ENCODE peak calls at places on chromosomes 4 and X, in six cellular contexts. X is uterus, D is Peyer's patch, J is adrenal gland, R is H9, W is HepG2. M is an unnamed sample. For H3K4me1, the result is how much of the 10 kb centered on the place peaks cover.

GRCh38 chr4:33334416-33334815 is 2614.2 kb downstream of the PCDH7 start:
- DNase-seq in D (no peak), W (no peak), X (no peak), R (no peak), J (no peak), M (no peak)

GRCh38 chr4:173426064-173426463 is 27.1 kb upstream of the SCRG1 start:
- DNase-seq in J (no peak), R (no peak), W (no peak), X (no peak), D (no peak), M (no peak)

GRCh38 chr4:8648816-8649630 is 56.5 kb downstream of the CPZ start:
- DNase-seq in R (no peak), D (peak), J (no peak), W (no peak), X (no peak), M (no peak)

GRCh38 chrX:117376460-117376859 is 740.1 kb downstream of the KLHL13 start:
- DNase-seq in X (no peak), R (no peak), J (no peak), D (no peak), W (peak), M (no peak)

GRCh38 chr4:30866444-30866843 is 146.3 kb downstream of the PCDH7 start:
- DNase-seq in D (no peak), J (no peak), R (no peak), X (no peak), W (no peak), M (no peak)

GRCh38 chr4:7061815-7062214 is 6.0 kb downstream of the GRPEL1 start:
- DNase-seq in X (no peak), J (no peak), R (no peak), W (no peak), D (no peak), M (no peak)

GRCh38 chrX:115579327-115579726 is 18.4 kb downstream of the PLS3 start:
- DNase-seq in D (no peak), X (no peak), W (no peak), R (no peak), J (no peak), M (no peak)

GRCh38 chrX:150365051-150365952 is 2.2 kb downstream of the MAMLD1 start:
- DNase-seq in J (peak), X (peak), D (peak), W (no peak), R (peak), M (peak)

GRCh38 chr4:8709050-8709728 is 116.6 kb downstream of the CPZ start:
- DNase-seq in W (no peak), D (peak), J (peak), X (peak), R (peak), M (peak)

DNA sequence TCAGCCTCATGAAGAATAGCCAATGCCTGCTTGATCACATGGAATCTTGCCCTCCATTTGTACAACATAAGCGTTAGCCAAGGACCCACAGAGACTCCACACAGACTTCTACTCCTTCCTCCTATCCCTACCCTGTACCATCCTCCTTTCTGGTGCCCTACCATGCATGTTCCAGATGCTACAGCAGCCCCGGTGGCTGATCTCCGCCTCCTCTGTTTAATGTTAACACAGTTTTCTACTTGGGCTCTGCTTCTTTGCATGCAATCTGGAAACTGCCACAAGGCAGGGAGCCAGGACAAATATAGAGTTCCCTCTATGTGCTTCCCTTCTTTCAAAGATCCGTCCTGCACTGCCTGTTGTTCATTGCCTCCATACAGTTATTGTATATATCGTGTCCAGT is 368.6 kb upstream of the TENM3 start:
- DNase-seq in X (no peak), D (no peak), R (no peak), J (no peak), W (no peak), M (no peak)
- H3K4me1 ChIP-seq in X (under half), D (under half), R (under half), J (under half), W (under half), M (under half)

GRCh38 chrX:12970691-12971202 is 4.2 kb upstream of the TMSB4X start:
- DNase-seq in X (peak), J (no peak), D (no peak), W (peak), R (peak), M (peak)
- TF ChIP-seq CTCF in X (peak), J (peak), D (peak), W (peak), R (peak), M (peak)

GRCh38 chr4:98961770-98962169 is 32.8 kb upstream of the EIF4E start:
- DNase-seq in X (no peak), D (no peak), R (no peak), W (no peak), J (no peak), M (no peak)
- H3K27ac ChIP-seq in X (no peak), D (no peak), R (no peak), W (no peak), J (no peak), M (no peak)

DNA sequence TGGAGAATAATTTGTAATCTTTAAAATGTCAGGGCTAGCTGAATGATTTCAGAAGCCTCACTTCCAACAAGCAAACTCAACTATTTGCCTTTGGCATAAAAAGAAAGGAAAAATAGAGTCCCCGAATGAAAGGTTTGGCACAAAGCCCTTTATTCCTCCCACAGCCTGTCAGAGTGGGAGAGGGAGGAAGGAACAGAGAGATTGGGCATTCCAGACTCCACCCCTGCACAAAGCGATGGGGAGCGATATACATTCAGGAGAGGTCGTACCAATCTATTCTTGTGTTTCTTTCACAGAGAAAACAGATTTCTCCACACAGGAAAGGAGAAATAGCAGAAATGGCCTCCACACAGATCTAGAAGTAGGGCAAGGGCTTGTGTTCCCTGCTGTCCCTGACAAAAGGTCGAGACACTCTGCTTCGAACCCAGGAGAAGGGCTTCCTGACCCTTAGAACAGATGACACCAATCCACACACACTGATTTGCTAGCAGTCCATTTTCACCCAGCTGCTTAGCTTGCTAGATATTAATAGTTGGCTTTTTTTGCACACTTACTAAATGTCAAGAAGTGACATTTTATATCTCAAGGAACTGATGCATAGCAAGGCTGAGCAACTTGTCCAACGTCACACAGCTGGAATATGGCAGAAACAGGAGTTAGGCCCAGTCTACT is 197.4 kb downstream of the MAML3 start:
- DNase-seq in R (no peak), J (peak), W (no peak), D (no peak), X (peak), M (peak)
- H3K4me1 ChIP-seq in R (under half), J (under half), W (under half), D (under half), X (under half), M (under half)

DNA sequence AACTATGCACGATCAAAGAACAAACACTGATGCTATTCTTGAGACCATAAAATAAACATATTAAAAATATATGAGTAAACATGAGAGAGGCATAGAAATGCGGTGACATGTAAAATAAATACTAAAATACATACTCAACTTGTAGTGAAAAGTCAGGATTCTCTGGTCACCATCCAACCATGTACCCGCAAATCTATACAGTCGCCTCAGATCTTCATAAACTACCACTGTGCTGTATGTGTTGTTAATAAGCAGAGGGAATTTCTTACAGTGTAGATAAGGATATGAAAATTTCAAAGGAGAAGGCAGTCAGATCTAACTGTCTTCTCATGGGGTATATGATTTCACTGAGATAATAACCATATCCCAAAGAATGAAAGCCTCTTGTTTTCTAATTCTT is 67.8 kb upstream of the FAM47B start:
- DNase-seq in D (no peak), R (no peak), X (no peak), J (no peak), W (no peak), M (no peak)
- TF ChIP-seq CTCF in D (no peak), R (no peak), X (no peak), J (no peak), W (no peak), M (no peak)

GRCh38 chrX:53715336-53715924 is 28.9 kb upstream of the HUWE1 start:
- DNase-seq in W (no peak), X (no peak), J (no peak), R (no peak), D (no peak), M (no peak)
- H3K27ac ChIP-seq in W (no peak), X (no peak), J (no peak), R (no peak), D (peak), M (no peak)